ENCODE peak calls at places on chromosome 1, in nine cellular contexts. P is IMR-90, M is PC-3, G is Peyer's patch, F is MM.1S, R is pancreas, X is heart right ventricle, V is sigmoid colon, A is ovary. S is an unnamed sample. For H3K4me1 and H3K9me3, the result is how much of the 10 kb centered on the place peaks cover.

GRCh38 chr1:4797429-4797828 is 143.0 kb downstream of the AJAP1 start:
- DNase-seq in P (no peak), M (no peak), G (no peak), F (no peak), R (no peak), X (no peak), V (no peak), A (no peak), S (no peak)

GRCh38 chr1:243267346-243268283 is 11.8 kb downstream of the SDCCAG8 start:
- DNase-seq in P (no peak), M (peak), G (no peak), F (no peak), R (no peak), X (no peak), V (no peak), A (no peak), S (no peak)

GRCh38 chr1:161037661-161038522 is 872 bp downstream of the TSTD1 start:
- DNase-seq in P (no peak), M (no peak), G (no peak), F (peak), R (peak), X (no peak), V (no peak), A (no peak), S (no peak)

GRCh38 chr1:162913345-162913744 is 52.4 kb upstream of the CCDC190 start:
- DNase-seq in P (no peak), M (peak), G (no peak), F (no peak), R (no peak), X (no peak), V (no peak), A (no peak), S (no peak)

GRCh38 chr1:168585937-168586336 is 9.5 kb downstream of the XCL1 start:
- DNase-seq in P (no peak), M (no peak), G (no peak), F (no peak), R (no peak), X (no peak), V (no peak), A (no peak), S (no peak)

GRCh38 chr1:15411593-15412487 is 2.2 kb downstream of the EFHD2 start:
- DNase-seq in P (peak), M (peak), G (peak), F (no peak), R (no peak), X (peak), V (no peak), A (peak), S (no peak)

GRCh38 chr1:16279186-16279585 is 42.2 kb upstream of the CPLANE2 start:
- DNase-seq in P (no peak), M (no peak), G (no peak), F (no peak), R (no peak), X (no peak), V (no peak), A (no peak), S (no peak)

GRCh38 chr1:40313958-40314720 is 2.9 kb downstream of the COL9A2 start:
- DNase-seq in P (no peak), M (no peak), G (no peak), F (no peak), R (no peak), X (no peak), V (no peak), A (no peak), S (no peak)

GRCh38 chr1:155251566-155251965 is 3.7 kb downstream of the ENTREP3 start:
- DNase-seq in P (no peak), M (no peak), G (no peak), F (no peak), R (no peak), X (no peak), V (no peak), A (no peak), S (no peak)

GRCh38 chr1:37478451-37478871 is 4.1 kb downstream of the ZC3H12A start:
- DNase-seq in P (peak), M (peak), G (peak), F (no peak), R (no peak), X (no peak), V (no peak), A (no peak), S (no peak)
- H3K4me1 ChIP-seq in P (under half), M (half or more), G (half or more), F (under half), R (under half), X (half or more), V (under half), A (under half), S (under half)

GRCh38 chr1:43067233-43067745 is 104.8 kb downstream of the EBNA1BP2 start:
- DNase-seq in P (no peak), M (no peak), G (no peak), F (no peak), R (no peak), X (no peak), V (no peak), A (no peak), S (no peak)

GRCh38 chr1:43071241-43071640 is 100.8 kb downstream of the EBNA1BP2 start:
- DNase-seq in P (no peak), M (no peak), G (no peak), F (no peak), R (no peak), X (no peak), V (no peak), A (no peak), S (no peak)

GRCh38 chr1:43068911-43069310 is 103.2 kb downstream of the EBNA1BP2 start:
- DNase-seq in P (no peak), M (no peak), G (no peak), F (no peak), R (no peak), X (no peak), V (no peak), A (no peak), S (no peak)

GRCh38 chr1:43067856-43068751 is 104.0 kb downstream of the EBNA1BP2 start:
- DNase-seq in P (no peak), M (no peak), G (peak), F (no peak), R (no peak), X (no peak), V (no peak), A (peak), S (no peak)

GRCh38 chr1:43069481-43070050 is 102.5 kb downstream of the EBNA1BP2 start:
- DNase-seq in P (no peak), M (no peak), G (no peak), F (no peak), R (no peak), X (no peak), V (no peak), A (no peak), S (no peak)
- H3K9me3 ChIP-seq in P (under half), M (under half), G (under half), F (under half), R (under half), X (under half), V (under half), A (under half), S (under half)

DNA sequence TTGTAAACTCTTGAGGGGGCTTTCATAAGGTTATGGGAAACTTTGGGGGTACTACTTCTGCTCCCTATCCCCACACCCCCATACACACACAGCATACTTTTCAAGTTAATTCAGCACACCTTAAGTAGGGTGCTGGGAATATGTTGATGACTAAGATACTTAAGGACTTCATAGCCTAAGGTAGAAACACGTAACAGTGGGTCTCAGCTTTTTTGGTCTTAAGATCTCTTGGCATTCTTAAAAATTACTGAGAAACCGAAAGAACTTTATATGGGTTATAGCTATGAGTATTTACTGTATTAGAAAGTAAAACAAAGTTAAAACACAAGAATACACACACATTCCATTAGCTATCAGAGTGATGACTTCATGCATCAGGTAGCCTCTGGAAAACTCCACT is 2.1 kb downstream of the OTUD3 start:
- DNase-seq in P (no peak), M (no peak), G (no peak), F (no peak), R (no peak), X (no peak), V (no peak), A (no peak), S (no peak)
- H3K4me1 ChIP-seq in P (under half), M (under half), G (under half), F (under half), R (under half), X (under half), V (under half), A (under half), S (under half)

DNA sequence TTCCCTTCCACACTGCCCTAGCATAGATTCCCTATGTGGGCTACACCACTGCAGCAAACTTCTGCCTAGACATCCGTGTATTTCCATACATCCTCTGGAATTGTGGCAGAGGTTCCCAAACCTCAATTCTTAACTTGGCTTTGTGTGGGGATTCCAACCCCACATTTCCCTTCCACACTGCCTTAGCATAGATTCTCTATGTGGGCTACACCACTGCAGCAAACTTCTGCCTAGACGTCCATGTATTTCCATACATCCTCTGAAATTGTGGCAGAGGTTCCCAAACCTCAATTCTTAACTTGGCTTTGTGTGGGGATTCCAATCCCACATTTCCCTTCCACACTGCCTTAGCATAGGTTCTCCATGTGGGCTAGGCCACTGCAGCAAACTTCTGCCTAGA is 31.4 kb downstream of the ZNF670 start:
- DNase-seq in P (no peak), M (no peak), G (no peak), F (no peak), R (no peak), X (no peak), V (no peak), A (no peak), S (no peak)
- H3K9me3 ChIP-seq in P (under half), M (half or more), G (under half), F (under half), R (under half), X (under half), V (under half), A (under half), S (under half)

GRCh38 chr1:53906121-53906520 is 12.1 kb downstream of the DIO1 start:
- DNase-seq in P (no peak), M (no peak), G (no peak), F (no peak), R (no peak), X (no peak), V (no peak), A (no peak), S (no peak)

GRCh38 chr1:53902235-53902920 is 8.4 kb downstream of the DIO1 start:
- DNase-seq in P (no peak), M (no peak), G (no peak), F (no peak), R (no peak), X (no peak), V (no peak), A (no peak), S (no peak)

GRCh38 chr1:53899708-53900107 is 5.7 kb downstream of the DIO1 start:
- DNase-seq in P (no peak), M (no peak), G (no peak), F (no peak), R (no peak), X (no peak), V (no peak), A (no peak), S (no peak)

GRCh38 chr1:53909946-53910345 is 16.0 kb downstream of the DIO1 start:
- DNase-seq in P (peak), M (no peak), G (no peak), F (no peak), R (no peak), X (no peak), V (no peak), A (no peak), S (no peak)

DNA sequence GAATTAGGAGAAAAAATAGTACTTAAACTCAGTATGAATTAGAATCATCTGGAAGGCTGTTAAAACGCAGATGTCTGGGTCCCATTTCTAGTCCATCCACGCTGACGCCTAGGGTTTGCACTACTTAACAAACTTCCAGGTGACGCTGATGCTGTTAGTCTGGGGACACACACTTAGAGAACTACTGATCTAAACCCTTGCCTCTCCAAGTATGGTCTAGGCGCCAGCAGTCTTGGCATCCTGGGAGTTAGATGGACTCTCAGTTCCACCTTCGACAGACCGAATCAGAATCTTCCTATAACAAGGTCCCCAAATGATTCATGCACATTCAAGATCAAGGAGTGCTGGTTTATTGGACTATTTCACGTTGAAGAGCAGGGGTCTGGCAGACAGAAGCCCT is 11.5 kb downstream of the DIO1 start:
- DNase-seq in P (no peak), M (no peak), G (no peak), F (no peak), R (no peak), X (no peak), V (no peak), A (no peak), S (no peak)
- H3K4me1 ChIP-seq in P (under half), M (under half), G (under half), F (under half), R (under half), X (under half), V (under half), A (under half), S (under half)

GRCh38 chr1:174308604-174309003 is 139.2 kb upstream of the GPR52 start:
- DNase-seq in P (no peak), M (no peak), G (no peak), F (no peak), R (no peak), X (no peak), V (no peak), A (no peak), S (no peak)
- H3K9me3 ChIP-seq in P (under half), M (under half), G (under half), F (under half), R (under half), X (under half), V (under half), A (under half), S (under half)

GRCh38 chr1:109392037-109392787 is 5.5 kb downstream of the SORT1 start:
- DNase-seq in P (no peak), M (no peak), G (no peak), F (no peak), R (no peak), X (peak), V (no peak), A (no peak), S (no peak)

GRCh38 chr1:109394591-109395281 is 3.0 kb downstream of the SORT1 start:
- DNase-seq in P (no peak), M (no peak), G (no peak), F (no peak), R (no peak), X (no peak), V (no peak), A (no peak), S (no peak)

GRCh38 chr1:109393602-109394233 is 4.0 kb downstream of the SORT1 start:
- DNase-seq in P (no peak), M (no peak), G (no peak), F (no peak), R (no peak), X (no peak), V (no peak), A (no peak), S (no peak)

GRCh38 chr1:109391626-109392025 is 6.1 kb downstream of the SORT1 start:
- DNase-seq in P (no peak), M (no peak), G (no peak), F (no peak), R (no peak), X (no peak), V (no peak), A (no peak), S (no peak)

DNA sequence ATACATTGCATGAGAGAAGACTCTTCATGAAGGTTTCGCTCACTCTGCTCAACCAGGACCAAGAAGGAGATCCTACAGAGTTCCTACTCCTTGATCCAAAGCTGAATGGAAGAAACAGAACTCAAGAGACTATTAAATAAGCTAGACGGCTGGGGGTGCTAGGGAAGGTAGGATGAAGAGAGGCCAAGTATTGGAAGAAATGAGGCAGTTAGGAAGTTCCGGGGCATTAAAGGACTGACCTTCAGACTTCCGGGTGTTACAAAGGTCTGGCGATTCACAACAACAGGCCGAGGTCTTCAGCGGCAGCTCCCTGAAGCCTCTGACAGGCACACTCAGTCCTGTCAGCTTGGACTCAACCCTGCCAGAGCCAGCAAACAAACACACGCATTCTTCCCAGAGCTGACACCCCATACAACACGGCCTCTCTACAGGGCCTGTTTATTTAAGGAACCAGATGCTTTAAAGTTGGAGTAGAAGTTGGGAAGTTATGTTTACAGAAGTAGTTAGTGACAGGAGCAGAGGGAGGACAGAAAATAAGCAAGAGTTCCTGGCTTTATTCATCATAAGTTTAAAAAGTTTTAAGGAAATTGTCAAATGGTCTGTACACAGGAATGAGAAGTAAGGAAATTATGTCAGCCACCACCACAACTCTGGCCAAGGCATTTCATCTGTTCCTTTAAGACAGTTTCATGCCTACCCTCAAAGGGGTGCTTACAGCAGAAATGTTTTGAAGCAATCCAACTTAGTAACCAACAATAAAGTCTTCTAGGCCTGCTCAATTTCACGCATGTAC is 4.7 kb downstream of the SORT1 start:
- DNase-seq in P (peak), M (peak), G (peak), F (no peak), R (peak), X (peak), V (peak), A (no peak), S (no peak)
- H3K4me1 ChIP-seq in P (under half), M (under half), G (under half), F (under half), R (half or more), X (half or more), V (under half), A (under half), S (under half)